ENCODE peak calls at places on chromosomes 7 and 10, in seven cellular contexts. One of them, this sample, is unnamed.
A peak's percentile ranks its signal among the peaks of the same experiment; 100 is the strongest.

GRCh38 chr10:4678023-4678950 is 147.7 kb upstream of the AKR1E2 start:
- DNase-seq in left ventricle myocardium inferior: no peak
- DNase-seq in GM23248: peak; percentile 87
- DNase-seq in dorsolateral prefrontal cortex: no peak
- DNase-seq in K562: no peak
- DNase-seq in lung: no peak
- DNase-seq in WERI-Rb-1: no peak
- DNase-seq in this sample: no peak

GRCh38 chr10:1173091-1173490 is 116.9 kb downstream of the WDR37 start:
- DNase-seq in left ventricle myocardium inferior: no peak
- DNase-seq in GM23248: no peak
- DNase-seq in dorsolateral prefrontal cortex: peak; percentile 27
- DNase-seq in K562: no peak
- DNase-seq in lung: no peak
- DNase-seq in WERI-Rb-1: no peak
- DNase-seq in this sample: no peak

GRCh38 chr10:96656839-96657238 is 63.5 kb downstream of the PIK3AP1 start:
- DNase-seq in left ventricle myocardium inferior: no peak
- DNase-seq in GM23248: no peak
- DNase-seq in dorsolateral prefrontal cortex: no peak
- DNase-seq in K562: no peak
- DNase-seq in lung: no peak
- DNase-seq in WERI-Rb-1: no peak
- DNase-seq in this sample: no peak

GRCh38 chr7:121872831-121873764 is at the start of gene PTPRZ1:
- DNase-seq in left ventricle myocardium inferior: no peak
- DNase-seq in GM23248: peak; percentile 55
- DNase-seq in dorsolateral prefrontal cortex: peak; percentile 38
- DNase-seq in K562: no peak
- DNase-seq in lung: no peak
- DNase-seq in WERI-Rb-1: peak; percentile 42
- DNase-seq in this sample: no peak

GRCh38 chr7:17580141-17580540 is 281.7 kb downstream of the AHR start:
- DNase-seq in left ventricle myocardium inferior: no peak
- DNase-seq in GM23248: peak; percentile 96
- DNase-seq in dorsolateral prefrontal cortex: peak; percentile 44
- DNase-seq in K562: no peak
- DNase-seq in lung: no peak
- DNase-seq in WERI-Rb-1: no peak
- DNase-seq in this sample: no peak

GRCh38 chr10:84404783-84405182 is 76.4 kb downstream of the CCSER2 start:
- DNase-seq in left ventricle myocardium inferior: no peak
- DNase-seq in GM23248: no peak
- DNase-seq in dorsolateral prefrontal cortex: no peak
- DNase-seq in K562: no peak
- DNase-seq in lung: no peak
- DNase-seq in WERI-Rb-1: no peak
- DNase-seq in this sample: no peak

GRCh38 chr10:101292194-101293006 is 61.6 kb upstream of the BTRC start:
- DNase-seq in left ventricle myocardium inferior: peak; percentile 34
- DNase-seq in GM23248: peak; percentile 48
- DNase-seq in dorsolateral prefrontal cortex: peak; percentile 64
- DNase-seq in K562: peak; percentile 36
- DNase-seq in lung: no peak
- DNase-seq in WERI-Rb-1: peak; percentile 88
- DNase-seq in this sample: no peak

GRCh38 chr7:88759216-88759955 is at the start of gene ZNF804B:
- DNase-seq in left ventricle myocardium inferior: peak; percentile 15
- DNase-seq in GM23248: peak; percentile 8
- DNase-seq in dorsolateral prefrontal cortex: peak; percentile 35
- DNase-seq in K562: no peak
- DNase-seq in lung: no peak
- DNase-seq in WERI-Rb-1: peak; percentile 62
- DNase-seq in this sample: peak; percentile 48

GRCh38 chr7:27053153-27053552 is 42.6 kb downstream of the HOXA1 start:
- DNase-seq in left ventricle myocardium inferior: no peak
- DNase-seq in GM23248: no peak
- DNase-seq in dorsolateral prefrontal cortex: no peak
- DNase-seq in K562: no peak
- DNase-seq in lung: no peak
- DNase-seq in WERI-Rb-1: no peak
- DNase-seq in this sample: no peak

GRCh38 chr10:119005377-119006043 is 24.0 kb upstream of the NANOS1 start:
- DNase-seq in left ventricle myocardium inferior: no peak
- DNase-seq in GM23248: no peak
- DNase-seq in dorsolateral prefrontal cortex: no peak
- DNase-seq in K562: no peak
- DNase-seq in lung: no peak
- DNase-seq in WERI-Rb-1: no peak
- DNase-seq in this sample: no peak

GRCh38 chr10:78182841-78183240 is 149.2 kb downstream of the RPS24 start:
- DNase-seq in left ventricle myocardium inferior: no peak
- DNase-seq in GM23248: no peak
- DNase-seq in dorsolateral prefrontal cortex: no peak
- DNase-seq in K562: no peak
- DNase-seq in lung: no peak
- DNase-seq in WERI-Rb-1: no peak
- DNase-seq in this sample: no peak

GRCh38 chr7:130595986-130596385 is 72.6 kb downstream of the COPG2 start:
- DNase-seq in left ventricle myocardium inferior: peak; percentile 28
- DNase-seq in GM23248: peak; percentile 5
- DNase-seq in dorsolateral prefrontal cortex: no peak
- DNase-seq in K562: no peak
- DNase-seq in lung: no peak
- DNase-seq in WERI-Rb-1: no peak
- DNase-seq in this sample: no peak

GRCh38 chr10:92024700-92025099 is 101.1 kb downstream of the BTAF1 start:
- DNase-seq in left ventricle myocardium inferior: no peak
- DNase-seq in GM23248: peak; percentile 19
- DNase-seq in dorsolateral prefrontal cortex: no peak
- DNase-seq in K562: no peak
- DNase-seq in lung: no peak
- DNase-seq in WERI-Rb-1: no peak
- DNase-seq in this sample: no peak

GRCh38 chr10:96833220-96834001 is 1.3 kb downstream of the LCOR start:
- DNase-seq in left ventricle myocardium inferior: peak; percentile 24
- DNase-seq in GM23248: peak; percentile 56
- DNase-seq in dorsolateral prefrontal cortex: no peak
- DNase-seq in K562: no peak
- DNase-seq in lung: no peak
- DNase-seq in WERI-Rb-1: peak; percentile 65
- DNase-seq in this sample: peak; percentile 70

GRCh38 chr7:417625-417889 is 102.1 kb downstream of the PDGFA start:
- DNase-seq in left ventricle myocardium inferior: no peak
- DNase-seq in GM23248: no peak
- DNase-seq in dorsolateral prefrontal cortex: peak; percentile 16
- DNase-seq in K562: no peak
- DNase-seq in lung: no peak
- DNase-seq in WERI-Rb-1: no peak
- DNase-seq in this sample: no peak

GRCh38 chr7:30699706-30700495 is 17.6 kb upstream of the CRHR2 start:
- DNase-seq in left ventricle myocardium inferior: no peak
- DNase-seq in GM23248: no peak
- DNase-seq in dorsolateral prefrontal cortex: no peak
- DNase-seq in K562: no peak
- DNase-seq in lung: no peak
- DNase-seq in WERI-Rb-1: no peak
- DNase-seq in this sample: no peak

GRCh38 chr10:33332183-33333031 is 2.1 kb downstream of the NRP1 start:
- DNase-seq in left ventricle myocardium inferior: no peak
- DNase-seq in GM23248: peak; percentile 60
- DNase-seq in dorsolateral prefrontal cortex: no peak
- DNase-seq in K562: no peak
- DNase-seq in lung: no peak
- DNase-seq in WERI-Rb-1: no peak
- DNase-seq in this sample: no peak

GRCh38 chr7:151342811-151343210 is 1.2 kb downstream of the NUB1 start:
- DNase-seq in left ventricle myocardium inferior: no peak
- DNase-seq in GM23248: peak; percentile 39
- DNase-seq in dorsolateral prefrontal cortex: no peak
- DNase-seq in K562: no peak
- DNase-seq in lung: no peak
- DNase-seq in WERI-Rb-1: no peak
- DNase-seq in this sample: no peak

GRCh38 chr7:151341357-151342101 is at the start of gene NUB1:
- DNase-seq in left ventricle myocardium inferior: peak; percentile 92
- DNase-seq in GM23248: peak; percentile 97
- DNase-seq in dorsolateral prefrontal cortex: peak; percentile 84
- DNase-seq in K562: peak; percentile 100
- DNase-seq in lung: peak; percentile 93
- DNase-seq in WERI-Rb-1: peak; percentile 90
- DNase-seq in this sample: peak; percentile 94

GRCh38 chr7:151342102-151342646 is 562 bp downstream of the NUB1 start:
- DNase-seq in left ventricle myocardium inferior: no peak
- DNase-seq in GM23248: peak; percentile 28
- DNase-seq in dorsolateral prefrontal cortex: no peak
- DNase-seq in K562: no peak
- DNase-seq in lung: no peak
- DNase-seq in WERI-Rb-1: no peak
- DNase-seq in this sample: no peak

GRCh38 chr7:151339651-151340377 is 1.8 kb upstream of the NUB1 start:
- DNase-seq in left ventricle myocardium inferior: no peak
- DNase-seq in GM23248: no peak
- DNase-seq in dorsolateral prefrontal cortex: no peak
- DNase-seq in K562: no peak
- DNase-seq in lung: no peak
- DNase-seq in WERI-Rb-1: no peak
- DNase-seq in this sample: no peak

GRCh38 chr7:151340794-151341356 is 737 bp upstream of the NUB1 start:
- DNase-seq in left ventricle myocardium inferior: no peak
- DNase-seq in GM23248: peak; percentile 26
- DNase-seq in dorsolateral prefrontal cortex: no peak
- DNase-seq in K562: peak; percentile 31
- DNase-seq in lung: no peak
- DNase-seq in WERI-Rb-1: no peak
- DNase-seq in this sample: no peak
- H3K4me3 ChIP-seq in left ventricle myocardium inferior: peak overlapping the region; percentile 95
- H3K4me3 ChIP-seq in GM23248: peak overlapping the region; percentile 100
- H3K4me3 ChIP-seq in dorsolateral prefrontal cortex: peak overlapping the region; percentile 97
- H3K4me3 ChIP-seq in K562: peak overlapping the region; percentile 74
- H3K4me3 ChIP-seq in lung: no peak overlapping the region
- H3K4me3 ChIP-seq in WERI-Rb-1: no peak overlapping the region
- H3K4me3 ChIP-seq in this sample: peak overlapping the region; percentile 92

GRCh38 chr7:97466999-97467398 is 264.9 kb upstream of the TAC1 start:
- DNase-seq in left ventricle myocardium inferior: no peak
- DNase-seq in GM23248: no peak
- DNase-seq in dorsolateral prefrontal cortex: no peak
- DNase-seq in K562: no peak
- DNase-seq in lung: no peak
- DNase-seq in WERI-Rb-1: no peak
- DNase-seq in this sample: no peak

GRCh38 chr7:97457054-97457453 is 274.8 kb upstream of the TAC1 start:
- DNase-seq in left ventricle myocardium inferior: no peak
- DNase-seq in GM23248: no peak
- DNase-seq in dorsolateral prefrontal cortex: no peak
- DNase-seq in K562: no peak
- DNase-seq in lung: no peak
- DNase-seq in WERI-Rb-1: no peak
- DNase-seq in this sample: no peak

GRCh38 chr7:97460433-97460832 is 271.5 kb upstream of the TAC1 start:
- DNase-seq in left ventricle myocardium inferior: no peak
- DNase-seq in GM23248: no peak
- DNase-seq in dorsolateral prefrontal cortex: no peak
- DNase-seq in K562: no peak
- DNase-seq in lung: no peak
- DNase-seq in WERI-Rb-1: no peak
- DNase-seq in this sample: no peak

GRCh38 chr7:97461596-97461995 is 270.3 kb upstream of the TAC1 start:
- DNase-seq in left ventricle myocardium inferior: no peak
- DNase-seq in GM23248: no peak
- DNase-seq in dorsolateral prefrontal cortex: no peak
- DNase-seq in K562: no peak
- DNase-seq in lung: no peak
- DNase-seq in WERI-Rb-1: no peak
- DNase-seq in this sample: no peak
- H3K27ac ChIP-seq in left ventricle myocardium inferior: no peak overlapping the region
- H3K27ac ChIP-seq in GM23248: no peak overlapping the region
- H3K27ac ChIP-seq in dorsolateral prefrontal cortex: no peak overlapping the region
- H3K27ac ChIP-seq in K562: no peak overlapping the region
- H3K27ac ChIP-seq in lung: no peak overlapping the region
- H3K27ac ChIP-seq in WERI-Rb-1: no peak overlapping the region
- H3K27ac ChIP-seq in this sample: no peak overlapping the region

GRCh38 chr7:50815138-50815537 is 32.4 kb upstream of the GRB10 start:
- DNase-seq in left ventricle myocardium inferior: no peak
- DNase-seq in GM23248: no peak
- DNase-seq in dorsolateral prefrontal cortex: no peak
- DNase-seq in K562: no peak
- DNase-seq in lung: no peak
- DNase-seq in WERI-Rb-1: no peak
- DNase-seq in this sample: no peak
- H3K4me3 ChIP-seq in left ventricle myocardium inferior: no peak overlapping the region
- H3K4me3 ChIP-seq in GM23248: no peak overlapping the region
- H3K4me3 ChIP-seq in dorsolateral prefrontal cortex: no peak overlapping the region
- H3K4me3 ChIP-seq in K562: no peak overlapping the region
- H3K4me3 ChIP-seq in lung: no peak overlapping the region
- H3K4me3 ChIP-seq in WERI-Rb-1: no peak overlapping the region
- H3K4me3 ChIP-seq in this sample: no peak overlapping the region

DNA sequence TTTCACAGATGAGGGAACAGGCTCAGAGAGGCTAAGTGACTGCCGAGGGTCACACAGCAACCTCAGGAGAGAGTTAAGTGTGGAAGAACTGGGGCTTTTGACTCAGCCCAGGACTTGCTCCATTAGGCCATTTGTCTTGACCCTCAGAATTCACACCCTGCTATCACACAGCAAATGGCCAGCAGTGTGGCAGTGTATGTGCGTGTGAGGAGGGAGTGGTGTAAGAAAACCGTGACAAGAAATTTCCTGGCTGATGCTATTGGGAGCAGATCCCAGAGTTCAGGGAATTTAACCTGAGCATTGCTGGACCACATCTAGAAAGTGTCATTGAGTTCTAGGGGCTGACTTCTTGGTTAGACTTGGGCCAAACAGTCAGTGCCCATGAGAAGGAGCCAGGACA is 18.4 kb downstream of the VWA2 start:
- DNase-seq in left ventricle myocardium inferior: no peak
- DNase-seq in GM23248: no peak
- DNase-seq in dorsolateral prefrontal cortex: no peak
- DNase-seq in K562: no peak
- DNase-seq in lung: no peak
- DNase-seq in WERI-Rb-1: no peak
- DNase-seq in this sample: no peak
- H3K27ac ChIP-seq in left ventricle myocardium inferior: peak overlapping the region; percentile 27
- H3K27ac ChIP-seq in GM23248: no peak overlapping the region
- H3K27ac ChIP-seq in dorsolateral prefrontal cortex: no peak overlapping the region
- H3K27ac ChIP-seq in K562: no peak overlapping the region
- H3K27ac ChIP-seq in lung: no peak overlapping the region
- H3K27ac ChIP-seq in WERI-Rb-1: no peak overlapping the region
- H3K27ac ChIP-seq in this sample: peak overlapping the region; percentile 23

This sample was measured in suprapubic skin.